ENCODE peak calls at places on chromosomes 6 and 20, in five cellular contexts. H is fibroblast of mammary gland, C is adrenal gland, E is thyroid gland, X is cardiac fibroblast. M is an unnamed sample.

GRCh38 chr20:44010162-44010704 is 95.6 kb downstream of the TOX2 start:
- DNase-seq in H (no peak), X (no peak), C (no peak), E (no peak), M (no peak)

GRCh38 chr6:107730106-107730505 is 94.0 kb downstream of the SCML4 start:
- DNase-seq in H (no peak), X (no peak), C (no peak), E (no peak), M (no peak)

GRCh38 chr6:151961809-151962208 is 154.3 kb downstream of the ESR1 start:
- DNase-seq in C (no peak), X (peak), H (peak), E (no peak), M (no peak)

GRCh38 chr6:167998206-167998605 is 735 bp downstream of the KIF25 start:
- DNase-seq in H (peak), X (no peak), E (no peak), C (no peak), M (no peak)

GRCh38 chr6:16999486-17000436 is 102.1 kb upstream of the STMND1 start:
- DNase-seq in X (peak), E (no peak), H (peak), C (no peak), M (no peak)

GRCh38 chr6:123658848-123659247 is 22.1 kb upstream of the TRDN start:
- DNase-seq in C (no peak), X (no peak), E (no peak), H (no peak), M (no peak)

GRCh38 chr6:42441661-42442081 is 10.1 kb downstream of the TRERF1 start:
- DNase-seq in H (no peak), E (no peak), X (no peak), C (no peak), M (no peak)

GRCh38 chr6:33976425-33977360 is 169.2 kb downstream of the GRM4 start:
- DNase-seq in E (no peak), H (no peak), X (no peak), C (no peak), M (no peak)

GRCh38 chr6:87494761-87495422 is 22.1 kb downstream of the SLC35A1 start:
- DNase-seq in E (no peak), H (no peak), X (no peak), C (no peak), M (no peak)

GRCh38 chr6:151723152-151723551 is 84.3 kb upstream of the ESR1 start:
- DNase-seq in H (no peak), X (no peak), C (no peak), E (no peak), M (no peak)

GRCh38 chr20:47816487-47817451 is 31.5 kb upstream of the SULF2 start:
- DNase-seq in H (no peak), C (no peak), X (no peak), E (no peak), M (no peak)

GRCh38 chr6:83467620-83468036 is 36.8 kb upstream of the ME1 start:
- DNase-seq in H (no peak), C (peak), E (no peak), X (no peak), M (peak)

GRCh38 chr6:56624046-56624727 is 18.5 kb downstream of the DST start:
- DNase-seq in H (peak), C (no peak), X (no peak), E (no peak), M (no peak)

GRCh38 chr6:20210158-20210557 is 2.1 kb downstream of the MBOAT1 start:
- DNase-seq in H (no peak), E (no peak), C (no peak), X (no peak), M (no peak)

GRCh38 chr6:2970034-2970685 is 1.2 kb downstream of the SERPINB6 start:
- DNase-seq in E (no peak), X (peak), C (peak), H (no peak), M (no peak)

GRCh38 chr6:75467906-75468460 is 25.6 kb downstream of the FILIP1 start:
- DNase-seq in X (no peak), H (no peak), E (no peak), C (no peak), M (no peak)

GRCh38 chr6:13795041-13795748 is 19.2 kb downstream of the MCUR1 start:
- DNase-seq in X (peak), C (peak), E (peak), H (peak), M (peak)

GRCh38 chr20:5065489-5066383 is 54.0 kb downstream of the PCNA start:
- DNase-seq in E (no peak), H (peak), X (peak), C (peak), M (peak)

GRCh38 chr20:49543858-49544437 is 24.0 kb downstream of the PTGIS start:
- DNase-seq in H (no peak), E (no peak), X (no peak), C (no peak), M (no peak)

GRCh38 chr6:16058188-16058780 is 70.6 kb upstream of the MYLIP start:
- DNase-seq in E (peak), X (no peak), H (no peak), C (peak), M (no peak)

GRCh38 chr20:435558-435957 is 26.8 kb downstream of the TBC1D20 start:
- DNase-seq in H (no peak), C (no peak), E (no peak), X (no peak), M (no peak)

GRCh38 chr6:108114861-108115597 is 40.5 kb upstream of the OSTM1 start:
- DNase-seq in C (peak), E (peak), H (peak), X (peak), M (peak)

GRCh38 chr20:38729767-38730166 is 5.5 kb downstream of the SLC32A1 start:
- DNase-seq in X (no peak), E (no peak), C (no peak), H (no peak), M (no peak)

GRCh38 chr6:20348091-20348490 is 53.6 kb upstream of the E2F3 start:
- DNase-seq in H (no peak), X (no peak), C (no peak), E (no peak), M (no peak)

GRCh38 chr6:155412335-155412734 is 43.3 kb downstream of the NOX3 start:
- DNase-seq in X (peak), H (peak), E (no peak), C (no peak), M (no peak)

GRCh38 chr6:41071501-41071922 is 644 bp downstream of the OARD1 start:
- DNase-seq in X (no peak), H (no peak), C (no peak), E (peak), M (peak)
- TF ChIP-seq CTCF in X (peak), H (no peak), C (no peak), E (no peak), M (peak)

DNA sequence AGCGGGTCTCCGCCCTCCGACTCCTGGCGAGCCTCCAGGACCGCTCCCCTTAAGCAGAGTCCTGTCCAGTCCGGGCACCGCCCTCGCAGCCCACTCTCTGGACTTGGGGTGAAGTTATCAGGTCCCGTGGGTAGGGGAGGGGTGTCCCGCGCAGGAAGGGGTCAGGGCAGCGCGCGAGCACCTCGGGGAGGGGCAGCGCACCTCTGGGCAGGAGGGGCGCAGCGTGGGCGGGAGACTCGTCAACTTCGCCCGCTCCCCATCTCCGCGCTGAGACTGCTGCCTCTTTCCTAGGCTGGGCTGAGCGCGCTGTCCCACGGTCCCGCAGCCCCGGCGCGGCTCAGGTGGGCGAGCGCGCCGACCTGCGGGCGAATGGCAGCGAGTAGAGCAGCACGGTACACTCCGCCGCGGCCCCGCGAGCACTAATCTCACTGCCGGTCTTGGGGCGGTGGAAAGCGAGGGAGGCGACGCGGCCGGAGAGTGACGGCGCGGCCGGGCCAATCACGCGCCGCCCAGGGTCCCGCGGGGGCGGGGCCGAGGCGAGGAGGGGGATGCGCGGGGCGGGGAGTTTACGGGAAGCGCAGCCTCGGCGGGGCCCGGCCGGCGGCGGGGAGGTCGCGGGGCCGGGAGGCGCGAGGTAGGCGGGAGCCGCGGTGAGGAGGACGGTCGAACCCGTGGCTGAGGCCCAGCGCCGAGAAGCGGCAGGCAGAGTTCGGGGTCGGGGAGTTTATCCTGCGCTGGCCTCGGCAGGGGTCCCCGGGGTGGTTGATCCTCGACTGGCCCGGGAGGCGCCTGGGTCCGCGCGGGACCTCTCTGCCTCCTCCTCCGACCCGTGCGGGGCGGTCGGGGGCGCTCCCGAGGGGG is at the start of gene MAN1A1:
- DNase-seq in X (peak), H (peak), E (peak), C (peak), M (peak)
- TF ChIP-seq CTCF in X (no peak), H (no peak), E (no peak), C (no peak), M (no peak)

GRCh38 chr6:26493258-26493657 is 6.8 kb upstream of the BTN1A1 start:
- DNase-seq in H (peak), E (no peak), X (peak), C (no peak), M (no peak)
- TF ChIP-seq CTCF in H (peak), E (no peak), X (peak), C (no peak), M (peak)

GRCh38 chr20:50692553-50692933 is 1.2 kb upstream of the RIPOR3 start:
- DNase-seq in E (no peak), H (no peak), X (no peak), C (no peak), M (no peak)
- TF ChIP-seq CTCF in E (no peak), H (no peak), X (no peak), C (no peak), M (no peak)

DNA sequence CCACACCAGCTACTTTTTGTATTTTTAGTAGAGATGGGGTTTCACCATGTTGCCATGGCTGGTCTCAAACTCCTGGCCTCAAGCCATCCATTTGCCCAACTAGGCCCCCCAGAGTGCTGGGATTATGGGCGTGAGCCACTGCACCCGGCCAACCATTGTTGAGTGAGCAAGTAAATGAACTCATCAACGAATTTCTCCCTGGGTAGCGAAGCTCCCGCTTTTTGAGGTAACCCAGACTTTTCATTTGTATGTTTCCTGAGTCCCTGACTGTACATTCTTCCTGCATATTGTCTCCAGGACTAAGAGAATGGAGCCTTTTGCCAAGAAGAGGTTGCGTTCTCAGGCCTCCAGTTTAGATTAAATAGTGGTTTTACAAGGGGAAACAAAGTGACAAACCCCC is 36.4 kb downstream of the RIPOR3 start:
- DNase-seq in X (peak), C (no peak), E (no peak), H (peak), M (no peak)
- TF ChIP-seq CTCF in X (no peak), C (no peak), E (no peak), H (no peak), M (no peak)

GRCh38 chr20:32470025-32470861 is 112.1 kb downstream of the ASXL1 start:
- DNase-seq in H (peak), X (peak), C (peak), E (peak), M (peak)
- TF ChIP-seq CTCF in H (peak), X (peak), C (no peak), E (no peak), M (peak)

GRCh38 chr20:9093203-9093962 is 24.5 kb downstream of the PLCB4 start:
- DNase-seq in X (no peak), H (peak), E (no peak), C (no peak), M (peak)

GRCh38 chr20:9100721-9101120 is 31.8 kb downstream of the PLCB4 start:
- DNase-seq in C (no peak), H (no peak), E (no peak), X (no peak), M (no peak)

GRCh38 chr20:9103955-9104354 is 35.1 kb downstream of the PLCB4 start:
- DNase-seq in H (peak), E (no peak), C (no peak), X (no peak), M (no peak)

GRCh38 chr20:9102456-9102855 is 33.6 kb downstream of the PLCB4 start:
- DNase-seq in C (no peak), E (no peak), X (no peak), H (no peak), M (no peak)

DNA sequence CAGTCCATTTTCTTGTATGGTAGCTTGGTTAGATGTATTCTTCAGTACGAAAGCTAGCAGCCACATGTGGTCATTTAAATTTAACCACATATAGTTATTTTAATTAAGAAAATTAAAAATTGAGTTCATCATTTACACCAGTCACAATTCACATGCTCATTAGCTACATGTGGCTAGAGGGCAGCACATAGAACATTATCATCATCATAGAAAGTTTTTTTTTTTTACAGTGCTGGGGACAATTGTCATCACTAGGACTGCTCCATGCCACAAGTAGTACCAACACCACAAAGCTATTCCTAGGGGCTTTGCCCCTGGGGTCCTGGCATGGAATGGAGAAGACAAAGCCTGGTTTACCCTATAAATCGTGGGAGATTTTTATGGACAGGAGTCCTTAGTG is 30.5 kb downstream of the PLCB4 start:
- DNase-seq in H (no peak), E (no peak), C (no peak), X (no peak), M (no peak)
- TF ChIP-seq CTCF in H (no peak), E (no peak), C (no peak), X (no peak), M (no peak)

GRCh38 chr6:138372711-138373463 is 4.8 kb upstream of the SMIM28 start:
- DNase-seq in E (no peak), H (peak), C (no peak), X (peak), M (no peak)
- TF ChIP-seq CTCF in E (no peak), H (no peak), C (no peak), X (peak), M (no peak)

M was measured in heart right ventricle.